ENCODE peak calls at places on chromosome 14, in ten cellular contexts. Z is testis, T is heart left ventricle, H is H54, I is transverse colon, O is adrenal gland, E is body of pancreas, C is vagina, X is H1, N is A549. K is an unnamed sample.

GRCh38 chr14:45686771-45687170 is 433.8 kb upstream of the MIS18BP1 start:
- DNase-seq in C (no peak), H (no peak), O (no peak), X (no peak), I (no peak), T (no peak), N (no peak), E (no peak), Z (no peak), K (no peak)

GRCh38 chr14:63996575-63997220 is 143.9 kb downstream of the SYNE2 start:
- DNase-seq in N (no peak), H (no peak), T (no peak), O (no peak), I (no peak), Z (no peak), E (no peak), C (no peak), X (no peak), K (no peak)

GRCh38 chr14:70810621-70811020 is 1.3 kb upstream of the MAP3K9 start:
- DNase-seq in N (no peak), O (no peak), C (no peak), T (no peak), H (no peak), I (no peak), E (no peak), Z (no peak), X (no peak), K (no peak)

GRCh38 chr14:44961151-44961729 is 507 bp downstream of the KLHL28 start:
- DNase-seq in N (peak), X (no peak), Z (peak), C (no peak), E (peak), I (peak), O (peak), T (peak), H (no peak), K (peak)

GRCh38 chr14:75153295-75153694 is 23.1 kb downstream of the TMED10 start:
- DNase-seq in N (no peak), H (no peak), X (no peak), Z (no peak), E (no peak), I (no peak), C (no peak), O (no peak), T (no peak), K (no peak)

GRCh38 chr14:22271838-22272237 is 317.2 kb downstream of the DAD1 start:
- DNase-seq in C (no peak), I (no peak), X (no peak), E (no peak), O (no peak), T (no peak), H (no peak), N (no peak), Z (no peak), K (no peak)

GRCh38 chr14:24366375-24366663 is 1.7 kb upstream of the NFATC4 start:
- DNase-seq in O (no peak), T (no peak), X (no peak), C (no peak), N (no peak), H (no peak), Z (no peak), E (no peak), I (no peak), K (no peak)

GRCh38 chr14:56333361-56334279 is 215.4 kb downstream of the PELI2 start:
- DNase-seq in E (no peak), T (no peak), X (no peak), O (peak), N (peak), C (no peak), Z (no peak), H (peak), I (no peak), K (no peak)

GRCh38 chr14:44029933-44030332 is 477.1 kb downstream of the FSCB start:
- DNase-seq in I (no peak), C (no peak), N (no peak), T (no peak), X (no peak), E (no peak), H (no peak), O (no peak), Z (no peak), K (no peak)

DNA sequence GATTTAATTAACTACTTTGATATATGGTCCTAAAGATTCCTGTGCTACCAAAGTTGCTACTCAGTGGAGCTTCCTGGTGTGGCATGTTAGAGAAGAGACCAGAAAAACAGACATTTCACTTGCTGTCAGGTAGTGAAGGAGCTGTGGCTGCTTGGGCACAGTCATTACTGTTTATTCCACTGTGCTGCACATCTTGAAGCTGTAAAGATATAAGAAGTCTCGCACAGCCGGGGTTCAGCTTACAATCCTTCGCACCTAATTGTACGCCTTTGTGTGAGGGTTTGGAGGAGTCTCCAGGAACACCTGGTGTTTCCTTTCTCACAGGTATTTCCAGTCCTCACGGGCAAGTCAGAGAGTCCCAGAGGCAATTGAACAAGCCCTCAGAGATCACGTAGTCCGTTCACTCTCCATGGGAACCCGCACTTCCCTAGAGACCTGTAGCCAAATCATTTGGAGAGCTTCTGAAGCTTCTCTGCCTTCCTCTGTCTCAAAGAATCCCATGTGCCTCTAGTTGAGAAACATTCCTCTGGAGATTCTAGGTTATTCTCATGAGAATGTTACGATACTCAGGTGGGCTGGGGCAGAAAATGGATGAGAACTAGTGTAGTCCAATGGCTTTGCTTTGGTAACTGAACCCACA is 4.1 kb downstream of the EVL start:
- DNase-seq in H (no peak), T (no peak), N (no peak), O (no peak), C (no peak), Z (no peak), E (no peak), X (no peak), I (no peak), K (no peak)
- TF ChIP-seq POLR2A in H (no peak), T (no peak), N (no peak), O (no peak), C (no peak), Z (no peak), E (no peak), X (no peak), I (no peak), K (no peak)

GRCh38 chr14:100082723-100083122 is 17.5 kb downstream of the EVL start:
- DNase-seq in X (no peak), I (no peak), H (no peak), N (no peak), Z (no peak), C (no peak), T (no peak), O (no peak), E (no peak), K (no peak)
- TF ChIP-seq POLR2A in X (no peak), I (no peak), H (no peak), N (no peak), Z (no peak), C (no peak), T (no peak), O (no peak), E (no peak), K (no peak)

DNA sequence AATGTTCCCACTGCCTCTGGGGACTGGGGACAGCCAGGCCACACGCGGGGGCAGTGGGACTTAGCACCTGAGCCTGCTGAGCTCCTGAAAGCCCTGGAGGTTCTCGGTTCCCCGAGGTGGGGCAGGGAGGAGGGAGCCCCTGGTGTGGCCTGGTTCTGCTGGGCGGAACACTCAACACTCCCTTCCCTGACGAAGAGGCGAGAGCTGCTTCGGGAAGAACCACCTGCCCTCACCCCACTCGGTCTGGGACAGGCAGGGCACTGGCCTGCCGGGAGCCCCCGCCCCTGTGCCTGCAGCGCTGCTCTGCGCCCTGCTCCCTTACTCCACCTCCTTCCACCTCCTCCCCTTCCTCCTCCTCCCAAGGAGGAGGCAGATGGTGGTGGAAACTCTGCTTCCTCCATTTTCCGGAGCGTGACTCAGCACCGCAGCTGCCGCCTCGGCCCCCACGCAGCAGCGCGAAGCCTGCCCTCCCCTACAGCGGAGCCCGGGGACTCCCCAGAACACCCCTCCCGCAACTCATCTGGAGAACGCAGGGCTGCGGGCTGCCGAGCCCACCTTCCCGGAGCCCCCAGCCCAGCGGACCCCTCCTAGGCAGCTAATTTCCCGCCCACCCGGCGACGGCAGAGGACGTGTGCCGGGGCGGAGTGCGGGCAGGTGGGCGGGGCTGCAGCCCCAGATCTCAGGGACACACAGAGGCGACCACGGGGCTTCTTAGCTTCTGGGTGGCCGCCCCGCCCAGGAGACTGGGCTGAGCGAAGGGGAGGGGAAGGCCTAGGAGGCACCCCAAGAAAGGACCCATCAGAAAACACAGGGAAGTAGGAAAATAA is 11.7 kb upstream of the INF2 start:
- DNase-seq in N (peak), O (peak), X (no peak), Z (peak), E (peak), C (no peak), H (peak), T (peak), I (peak), K (peak)
- TF ChIP-seq POLR2A in N (peak), O (peak), X (peak), Z (no peak), E (peak), C (no peak), H (peak), T (no peak), I (peak), K (peak)

DNA sequence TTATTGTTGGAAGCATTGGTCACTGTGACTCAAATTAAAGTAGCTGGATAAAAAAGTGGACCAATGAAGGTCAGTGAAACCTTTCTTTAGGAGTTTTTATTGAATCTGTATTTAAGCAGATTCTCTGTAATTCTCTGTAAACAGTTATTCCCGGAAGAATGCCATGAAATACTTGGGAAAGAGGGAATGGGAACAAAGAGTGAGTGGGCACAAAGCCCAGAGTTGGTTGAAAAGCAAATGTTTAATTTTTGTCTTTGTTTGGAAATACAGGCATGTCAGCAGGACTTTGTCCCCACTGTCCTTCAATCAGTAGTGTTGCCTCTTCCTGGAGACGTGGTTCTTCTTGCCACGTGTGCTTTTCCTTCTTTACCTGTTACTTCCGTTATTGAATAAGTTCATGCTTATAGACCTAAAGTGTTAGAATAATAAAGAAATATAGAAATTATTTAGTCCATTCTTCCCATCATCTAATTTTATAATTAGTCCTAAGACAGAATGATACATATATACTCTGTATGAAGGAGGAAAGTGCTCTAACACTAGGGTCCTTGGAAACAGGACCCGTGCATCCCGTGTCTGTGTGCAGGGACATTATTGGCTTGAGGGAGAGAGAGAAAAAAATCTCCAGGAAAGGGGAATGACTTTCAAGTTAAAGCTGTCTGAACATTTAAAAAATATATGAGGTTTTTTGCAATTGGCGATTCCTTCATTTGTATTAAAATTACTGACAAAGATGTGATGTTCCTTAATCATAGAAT is 2.0 kb upstream of the ANG start:
- DNase-seq in E (peak), O (no peak), N (peak), X (no peak), C (no peak), T (no peak), I (peak), Z (no peak), H (no peak), K (no peak)
- TF ChIP-seq POLR2A in E (no peak), O (no peak), N (no peak), X (no peak), C (no peak), T (no peak), I (no peak), Z (no peak), H (no peak), K (no peak)

DNA sequence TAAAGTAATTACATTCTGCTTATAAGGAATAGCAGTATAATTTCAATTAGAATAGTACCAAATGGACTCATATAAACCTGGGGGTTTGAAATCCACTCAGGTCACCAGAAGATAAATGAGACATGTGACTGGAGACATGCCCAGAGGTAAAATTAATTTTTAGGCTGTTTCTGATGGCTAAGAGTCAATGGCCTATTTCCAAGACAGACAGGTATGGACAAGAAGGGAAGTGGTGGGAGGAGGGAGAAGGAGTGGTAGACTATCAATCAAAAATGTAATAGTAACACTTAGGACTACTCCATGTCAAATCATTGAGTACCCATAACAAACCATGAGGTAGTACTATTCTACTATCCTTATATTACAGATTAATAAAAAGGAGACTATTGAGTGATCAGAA is 544.0 kb downstream of the GALC start:
- DNase-seq in T (no peak), O (no peak), Z (no peak), E (no peak), X (no peak), C (no peak), H (no peak), I (no peak), N (no peak), K (no peak)
- TF ChIP-seq POLR2A in T (no peak), O (no peak), Z (no peak), E (no peak), X (no peak), C (no peak), H (no peak), I (no peak), N (no peak), K (no peak)

GRCh38 chr14:77181124-77181602 is 435 bp upstream of the TMEM63C start:
- DNase-seq in Z (no peak), C (no peak), O (no peak), I (peak), T (no peak), X (no peak), H (no peak), N (no peak), E (no peak), K (no peak)

GRCh38 chr14:77183896-77184295 is 2.3 kb downstream of the TMEM63C start:
- DNase-seq in C (no peak), Z (no peak), H (no peak), N (no peak), X (no peak), I (no peak), O (no peak), E (no peak), T (no peak), K (no peak)

GRCh38 chr14:77185093-77185465 is 3.5 kb downstream of the TMEM63C start:
- DNase-seq in C (peak), T (no peak), Z (no peak), X (no peak), E (no peak), N (no peak), I (no peak), O (peak), H (no peak), K (no peak)

GRCh38 chr14:77184396-77185092 is 2.9 kb downstream of the TMEM63C start:
- DNase-seq in E (no peak), I (peak), H (no peak), O (no peak), T (no peak), X (no peak), C (peak), N (no peak), Z (no peak), K (no peak)

GRCh38 chr14:77181603-77182437 is at the start of gene TMEM63C:
- DNase-seq in O (peak), I (peak), Z (peak), H (peak), C (peak), N (peak), X (peak), E (peak), T (no peak), K (peak)
- TF ChIP-seq POLR2A in O (peak), I (peak), Z (no peak), H (no peak), C (no peak), N (no peak), X (no peak), E (no peak), T (no peak), K (no peak)

DNA sequence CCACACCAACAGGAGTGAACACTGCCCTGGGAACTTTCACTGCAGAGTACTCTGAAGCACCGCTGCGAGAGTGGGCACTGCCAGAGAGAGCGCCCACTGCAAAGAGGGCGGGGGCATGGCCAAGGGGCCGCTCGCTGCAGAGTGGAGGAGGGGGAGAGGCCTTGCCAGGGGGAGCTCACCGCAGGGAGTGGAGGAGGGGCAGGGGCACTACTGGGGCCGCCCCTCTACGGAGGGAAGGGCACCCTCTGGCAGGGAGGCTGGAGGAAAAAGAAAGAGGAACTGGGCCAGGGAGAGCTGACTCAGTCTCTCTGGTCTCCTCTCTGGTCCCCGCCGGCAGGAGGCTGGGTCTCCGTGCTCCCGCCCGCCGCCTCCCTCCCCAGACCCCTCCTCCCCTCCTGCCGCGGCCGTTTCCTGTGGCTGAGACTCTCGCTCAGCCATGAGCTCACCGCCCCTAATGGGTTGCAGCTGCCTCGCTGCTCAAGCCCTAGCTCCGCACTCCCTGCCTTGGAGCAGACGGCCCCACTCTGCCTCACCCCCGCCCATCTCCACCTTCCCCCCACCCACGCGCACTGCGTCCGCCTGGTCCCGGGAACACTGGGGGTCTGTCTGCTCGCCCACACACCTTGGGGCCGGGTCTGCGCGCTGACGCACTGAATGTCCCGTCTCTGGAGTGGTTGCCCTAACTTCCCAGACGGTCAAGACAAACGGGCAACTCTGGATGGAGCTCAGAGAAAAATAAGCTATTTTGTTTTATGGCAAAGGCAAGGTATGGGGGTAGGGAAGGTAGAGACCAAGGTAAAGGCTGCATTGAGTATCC is 1.3 kb downstream of the ARHGEF40 start:
- DNase-seq in C (peak), N (peak), I (peak), Z (peak), H (peak), X (no peak), O (peak), E (peak), T (peak), K (peak)
- TF ChIP-seq POLR2A in C (no peak), N (no peak), I (peak), Z (no peak), H (peak), X (peak), O (no peak), E (no peak), T (no peak), K (no peak)

K was measured in thyroid gland.